ENCODE peak calls at places on chromosomes 2 and 18, in seven cellular contexts. O is CD8-positive, alpha-beta T cell; E is uterus; D is naive B cell; T is astrocyte of the spinal cord; N is neural progenitor cell; R is left lobe of liver. V is an unnamed sample.

GRCh38 chr18:13011719-13012118 is 20.6 kb downstream of the CEP192 start:
- DNase-seq in O (no peak), T (no peak), N (no peak), R (no peak), D (no peak), E (no peak), V (no peak)

GRCh38 chr18:22488554-22488953 is 70.8 kb upstream of the CTAGE1 start:
- DNase-seq in O (no peak), R (peak; percentile 84), E (peak; percentile 48), T (no peak), D (no peak), N (no peak), V (no peak)

GRCh38 chr18:66616523-66616983 is 12.7 kb upstream of the CDH19 start:
- DNase-seq in E (no peak), T (no peak), O (no peak), N (peak; percentile 60), D (no peak), R (no peak), V (peak; percentile 20)

GRCh38 chr2:166000401-166000800 is 46.8 kb upstream of the TTC21B start:
- DNase-seq in O (no peak), R (no peak), D (no peak), T (no peak), N (peak; percentile 25), E (no peak), V (no peak)

GRCh38 chr2:86520153-86520552 is 43.1 kb downstream of the CHMP3 start:
- DNase-seq in T (no peak), E (no peak), O (no peak), R (no peak), N (no peak), D (no peak), V (no peak)

GRCh38 chr18:31399336-31400032 is 22.9 kb downstream of the DSG4 start:
- DNase-seq in O (no peak), E (no peak), R (no peak), T (peak; percentile 83), N (no peak), D (no peak), V (no peak)

GRCh38 chr2:6067806-6068205 is 375.6 kb downstream of the SOX11 start:
- DNase-seq in D (no peak), N (no peak), O (no peak), E (no peak), T (no peak), R (no peak), V (no peak)

GRCh38 chr18:59079264-59079972 is 60.3 kb upstream of the SEC11C start:
- DNase-seq in D (no peak), O (no peak), T (no peak), R (no peak), N (no peak), E (no peak), V (no peak)

GRCh38 chr18:76923485-76924085 is 101.2 kb downstream of the ZNF236 start:
- DNase-seq in O (no peak), E (no peak), D (no peak), T (peak; percentile 22), N (peak; percentile 46), R (no peak), V (no peak)

GRCh38 chr2:16244153-16244965 is 304.0 kb downstream of the MYCN start:
- DNase-seq in O (no peak), T (no peak), E (no peak), D (no peak), N (no peak), R (peak; percentile 16), V (no peak)

GRCh38 chr2:173079968-173080860 is 4.6 kb downstream of the MAP3K20 start:
- DNase-seq in O (no peak), E (no peak), R (no peak), T (peak; percentile 92), D (no peak), N (no peak), V (no peak)

GRCh38 chr18:59196161-59196560 is 23.8 kb upstream of the GRP start:
- DNase-seq in T (no peak), O (no peak), D (no peak), N (no peak), E (no peak), R (no peak), V (no peak)

GRCh38 chr2:98494699-98495098 is 50.0 kb downstream of the INPP4A start:
- DNase-seq in T (no peak), O (no peak), N (no peak), D (no peak), E (no peak), R (no peak), V (no peak)

GRCh38 chr2:119216994-119217393 is 6.6 kb upstream of the STEAP3 start:
- DNase-seq in R (no peak), T (no peak), E (no peak), D (no peak), N (no peak), O (no peak), V (no peak)

GRCh38 chr18:10705291-10705690 is 179.5 kb downstream of the NAPG start:
- DNase-seq in N (no peak), T (no peak), E (no peak), O (no peak), R (no peak), D (no peak), V (no peak)

GRCh38 chr18:10508546-10508945 is 17.3 kb upstream of the NAPG start:
- DNase-seq in T (no peak), R (no peak), D (no peak), N (no peak), O (no peak), E (no peak), V (no peak)

GRCh38 chr2:46656640-46657039 is 177.3 kb downstream of the TMEM247 start:
- DNase-seq in E (no peak), R (no peak), T (no peak), O (no peak), N (no peak), D (no peak), V (no peak)

GRCh38 chr2:191539068-191539467 is 138.9 kb upstream of the NABP1 start:
- DNase-seq in R (no peak), N (peak; percentile 75), O (no peak), E (no peak), T (peak; percentile 26), D (no peak), V (peak; percentile 24)

GRCh38 chr18:76847926-76848325 is 25.6 kb downstream of the ZNF236 start:
- DNase-seq in E (no peak), T (no peak), D (no peak), N (peak; percentile 27), O (no peak), R (no peak), V (no peak)

GRCh38 chr2:381919-382833 is 94.3 kb upstream of the ALKAL2 start:
- DNase-seq in E (no peak), T (no peak), N (no peak), O (no peak), D (no peak), R (no peak), V (no peak)

GRCh38 chr2:457792-458430 is 170.0 kb upstream of the ALKAL2 start:
- DNase-seq in E (no peak), O (no peak), T (no peak), N (no peak), D (no peak), R (no peak), V (no peak)

V was measured in KG1.